ENCODE peak calls at places on chromosomes 3 and 15, in nine cellular contexts. U is CD4-positive, alpha-beta T cell; W is thyroid gland; R is breast epithelium; I is activated B cell treated with CpG ODN at 0.5 μM for 24 hours; K is fibroblast of lung; H is AG09319; C is heart right ventricle; O is CD8-positive, alpha-beta T cell. D is an unnamed sample.

GRCh38 chr3:163056874-163057497 is 1560.4 kb downstream of the OTOL1 start:
- DNase-seq in O (no peak), U (no peak), R (no peak), I (no peak), K (peak; percentile 59), C (no peak), H (no peak), W (no peak), D (no peak)

GRCh38 chr15:89430530-89431341 is 65.6 kb downstream of the RHCG start:
- DNase-seq in I (peak; percentile 94), U (peak; percentile 92), W (peak; percentile 77), R (peak; percentile 64), H (no peak), K (peak; percentile 57), O (peak; percentile 75), C (peak; percentile 87), D (peak; percentile 70)

GRCh38 chr3:52041118-52041847 is 15.1 kb downstream of the DUSP7 start:
- DNase-seq in C (no peak), K (no peak), O (no peak), I (no peak), H (no peak), W (no peak), R (no peak), U (no peak), D (no peak)

GRCh38 chr15:97817266-97817890 is 143.1 kb upstream of the ARRDC4 start:
- DNase-seq in H (no peak), K (no peak), U (no peak), C (no peak), R (no peak), O (no peak), W (no peak), I (no peak), D (no peak)

GRCh38 chr15:57534279-57534678 is 57.4 kb upstream of the MYZAP start:
- DNase-seq in U (no peak), K (no peak), H (no peak), O (no peak), W (no peak), R (no peak), I (no peak), C (peak; percentile 41), D (no peak)

GRCh38 chr3:169624533-169624972 is 39.0 kb downstream of the MECOM start:
- DNase-seq in W (no peak), I (no peak), H (no peak), R (no peak), K (no peak), C (no peak), O (no peak), U (no peak), D (no peak)

GRCh38 chr15:80251505-80252280 is at the start of gene CTXND1:
- DNase-seq in U (no peak), H (no peak), I (no peak), O (no peak), C (no peak), K (no peak), R (no peak), W (no peak), D (no peak)

GRCh38 chr3:177427540-177427939 is 230.3 kb upstream of the TBL1XR1 start:
- DNase-seq in U (no peak), C (no peak), O (no peak), H (no peak), W (no peak), K (peak; percentile 50), R (no peak), I (no peak), D (no peak)

GRCh38 chr3:42120866-42121265 is 29.7 kb downstream of the TRAK1 start:
- DNase-seq in R (peak; percentile 83), U (no peak), H (no peak), I (no peak), C (no peak), W (peak; percentile 12), O (no peak), K (no peak), D (no peak)

GRCh38 chr15:54045397-54045796 is 67.2 kb downstream of the UNC13C start:
- DNase-seq in C (no peak), R (no peak), I (no peak), W (no peak), O (no peak), U (no peak), K (no peak), H (no peak), D (no peak)

GRCh38 chr15:48285329-48286214 is 45.7 kb upstream of the DUT start:
- DNase-seq in O (no peak), I (no peak), U (peak; percentile 19), K (peak; percentile 94), C (peak; percentile 61), W (peak; percentile 31), H (peak; percentile 61), R (peak; percentile 22), D (no peak)

GRCh38 chr3:151909720-151910405 is 36.4 kb downstream of the SUCNR1 start:
- DNase-seq in W (no peak), O (no peak), K (no peak), C (no peak), H (no peak), U (no peak), I (no peak), R (no peak), D (no peak)

GRCh38 chr15:72156928-72157327 is 38.7 kb downstream of the SENP8 start:
- DNase-seq in R (no peak), U (no peak), W (no peak), I (no peak), H (no peak), K (no peak), C (no peak), O (no peak), D (no peak)

GRCh38 chr3:140206196-140207040 is 271.4 kb downstream of the CLSTN2 start:
- DNase-seq in O (no peak), K (peak; percentile 4), R (no peak), U (no peak), W (peak; percentile 12), H (peak; percentile 14), I (no peak), C (peak; percentile 17), D (no peak)

GRCh38 chr3:160403796-160404510 is 4.5 kb downstream of the SMC4 start:
- DNase-seq in I (no peak), U (no peak), C (no peak), R (no peak), H (no peak), W (no peak), K (peak; percentile 56), O (no peak), D (no peak)

GRCh38 chr3:55690746-55691540 is 203.8 kb upstream of the WNT5A start:
- DNase-seq in R (no peak), U (no peak), H (no peak), C (no peak), O (no peak), K (no peak), I (no peak), W (peak; percentile 67), D (no peak)

GRCh38 chr3:55690161-55690560 is 203.1 kb upstream of the WNT5A start:
- DNase-seq in W (no peak), K (no peak), U (no peak), R (no peak), H (no peak), I (no peak), O (no peak), C (no peak), D (no peak)

GRCh38 chr3:55692958-55693558 is 206.0 kb upstream of the WNT5A start:
- DNase-seq in C (no peak), W (peak; percentile 51), R (no peak), U (no peak), O (no peak), I (no peak), H (no peak), K (peak; percentile 30), D (no peak)

GRCh38 chr3:55688154-55688553 is 201.0 kb upstream of the WNT5A start:
- DNase-seq in I (no peak), W (no peak), U (no peak), O (no peak), C (no peak), R (no peak), H (no peak), K (no peak), D (no peak)

DNA sequence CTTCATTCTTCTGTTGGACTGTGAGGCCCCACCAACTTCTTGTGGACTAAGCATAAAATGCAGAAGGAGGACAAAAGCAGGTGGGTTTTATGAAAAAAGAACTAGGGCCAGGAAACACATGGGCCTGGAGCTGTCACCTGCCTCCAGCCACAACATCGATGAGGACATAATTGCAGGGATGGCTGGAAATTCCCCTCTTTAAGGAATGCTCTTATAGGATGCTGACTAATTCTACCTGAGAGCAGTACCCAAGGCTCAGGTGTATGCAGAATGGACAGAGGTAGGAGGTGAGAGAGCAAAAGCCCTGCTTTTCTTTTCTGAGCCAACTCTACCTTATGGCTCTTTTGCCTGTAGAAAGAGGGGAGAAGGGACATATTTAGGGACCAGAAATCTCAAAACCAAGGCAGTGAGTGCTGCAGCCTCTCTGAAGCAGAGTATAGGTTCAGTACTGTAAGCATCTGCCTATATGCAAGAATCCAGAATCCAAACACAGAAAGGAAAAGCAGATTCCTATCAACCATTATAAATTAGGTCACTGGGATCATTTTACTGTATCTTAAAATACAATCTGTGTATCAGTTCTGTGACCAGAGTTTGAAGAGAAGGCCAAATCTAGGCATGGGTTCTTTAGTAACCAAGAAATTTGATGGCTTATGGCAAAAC is 205.3 kb upstream of the WNT5A start:
- DNase-seq in C (no peak), W (no peak), O (no peak), R (no peak), H (no peak), U (no peak), I (no peak), K (no peak), D (no peak)
- TF ChIP-seq CTCF in C (no peak), W (no peak), O (no peak), R (no peak), H (no peak), U (no peak), I (no peak), K (no peak), D (no peak)

GRCh38 chr3:50162034-50162883 is 7.1 kb downstream of the SEMA3F start:
- DNase-seq in I (no peak), H (no peak), R (no peak), K (no peak), U (no peak), W (peak; percentile 87), O (no peak), C (no peak), D (no peak)
- TF ChIP-seq CTCF in I (no peak), H (no peak), R (no peak), K (no peak), U (no peak), W (no peak), O (no peak), C (no peak), D (no peak)

GRCh38 chr3:16808393-16809107 is 76.2 kb upstream of the PLCL2 start:
- DNase-seq in C (no peak), U (no peak), W (no peak), R (no peak), K (no peak), H (no peak), I (no peak), O (no peak), D (no peak)
- TF ChIP-seq CTCF in C (no peak), U (peak; percentile 27), W (no peak), R (no peak), K (no peak), H (no peak), I (no peak), O (no peak), D (no peak)

GRCh38 chr15:69357773-69358765 is 56.1 kb upstream of the KIF23 start:
- DNase-seq in W (peak; percentile 44), K (peak; percentile 61), C (no peak), O (no peak), I (no peak), U (no peak), R (no peak), H (no peak), D (no peak)

GRCh38 chr15:69358850-69359249 is 55.3 kb upstream of the KIF23 start:
- DNase-seq in W (no peak), R (no peak), O (no peak), K (no peak), C (no peak), H (no peak), I (no peak), U (no peak), D (no peak)

GRCh38 chr15:69359724-69360123 is 54.4 kb upstream of the KIF23 start:
- DNase-seq in O (no peak), R (no peak), K (peak; percentile 79), H (no peak), U (no peak), W (peak; percentile 5), C (no peak), I (no peak), D (no peak)
- TF ChIP-seq CTCF in O (no peak), R (no peak), K (no peak), H (no peak), U (no peak), W (no peak), C (no peak), I (no peak), D (no peak)